ENCODE peak calls at places on chromosomes 13 and 19, in eight cellular contexts. Z is NCI-H1092; P is activated T-cell treated with anti-CD3 and anti-CD28 coated beads for 1 hour; N is SHP77; X is H7; Q is activated CD8-positive, alpha-beta memory T cell treated with anti-CD3 and anti-CD28 coated beads for 1 hour; V is fibroblast of the conjunctiva; J is fibroblast of lung. B is an unnamed sample.

GRCh38 chr19:55494172-55494761 is 6.0 kb downstream of the SSC5D start:
- DNase-seq in Z (no peak), P (no peak), N (no peak), X (peak; percentile 64), Q (no peak), V (no peak), J (peak; percentile 51), B (no peak)

GRCh38 chr13:26280822-26281221 is 26.9 kb downstream of the CDK8 start:
- DNase-seq in Z (no peak), P (no peak), N (no peak), X (no peak), Q (no peak), V (no peak), J (peak; percentile 28), B (no peak)

GRCh38 chr19:1154731-1155351 is 19.2 kb downstream of the SBNO2 start:
- DNase-seq in Z (no peak), P (no peak), N (no peak), X (no peak), Q (no peak), V (peak; percentile 61), J (peak; percentile 86), B (peak; percentile 66)

GRCh38 chr13:66853559-66853958 is 376.6 kb downstream of the PCDH9 start:
- DNase-seq in Z (no peak), P (no peak), N (no peak), X (no peak), Q (no peak), V (no peak), J (no peak), B (no peak)

GRCh38 chr13:26897706-26898550 is 137.3 kb upstream of the GPR12 start:
- DNase-seq in Z (no peak), P (no peak), N (no peak), X (peak; percentile 57), Q (no peak), V (no peak), J (no peak), B (no peak)

GRCh38 chr19:40716031-40716654 is 543 bp downstream of the COQ8B start:
- DNase-seq in Z (no peak), P (peak; percentile 55), N (no peak), X (no peak), Q (peak; percentile 47), V (no peak), J (no peak), B (peak; percentile 79)

GRCh38 chr19:33134571-33135041 is 2.7 kb downstream of the WDR88 start:
- DNase-seq in Z (no peak), P (peak; percentile 14), N (no peak), X (peak; percentile 87), Q (peak; percentile 5), V (no peak), J (no peak), B (no peak)

GRCh38 chr19:4044927-4045557 is 21.7 kb downstream of the ZBTB7A start:
- DNase-seq in Z (no peak), P (no peak), N (no peak), X (peak; percentile 82), Q (no peak), V (no peak), J (no peak), B (no peak)

GRCh38 chr13:61316647-61317046 is 99.0 kb downstream of the PCDH20 start:
- DNase-seq in Z (no peak), P (no peak), N (no peak), X (peak; percentile 35), Q (no peak), V (no peak), J (no peak), B (no peak)

GRCh38 chr13:44003481-44003880 is 123.8 kb downstream of the LACC1 start:
- DNase-seq in Z (no peak), P (no peak), N (no peak), X (no peak), Q (no peak), V (no peak), J (no peak), B (no peak)

GRCh38 chr13:113951246-113951999 is 22.5 kb downstream of the C13orf46 start:
- DNase-seq in Z (peak; percentile 54), P (no peak), N (peak; percentile 86), X (peak; percentile 98), Q (peak; percentile 17), V (peak; percentile 63), J (peak; percentile 42), B (peak; percentile 47)

GRCh38 chr19:610071-610800 is 20.6 kb downstream of the HCN2 start:
- DNase-seq in Z (no peak), P (peak; percentile 23), N (peak; percentile 76), X (no peak), Q (no peak), V (no peak), J (no peak), B (no peak)

B was measured in Calu3.